ENCODE peak calls at places on chromosomes 16 and 17, in eight cellular contexts. One of them, this sample, is unnamed.

GRCh38 chr17:50922107-50922506 is 56.0 kb upstream of the TOB1 start:
- DNase-seq in mucosa of descending colon: no peak
- DNase-seq in stimulated activated CD8-positive, alpha-beta memory T cell treated with anti-CD3 and anti-CD28 coated beads, Interleukin-7, amount 100 ng/mL, for 1 hour: no peak
- DNase-seq in amniotic stem cell: no peak
- DNase-seq in midbrain: no peak
- DNase-seq in tibial nerve: no peak
- DNase-seq in activated CD4-positive, CD25-positive, alpha-beta regulatory T cell: no peak
- DNase-seq in esophagus muscularis mucosa: no peak
- DNase-seq in this sample: no peak

GRCh38 chr16:24962747-24963146 is 52.4 kb downstream of the ARHGAP17 start:
- DNase-seq in mucosa of descending colon: no peak
- DNase-seq in amniotic stem cell: no peak
- DNase-seq in stimulated activated CD8-positive, alpha-beta memory T cell treated with anti-CD3 and anti-CD28 coated beads, Interleukin-7, amount 100 ng/mL, for 1 hour: no peak
- DNase-seq in midbrain: no peak
- DNase-seq in esophagus muscularis mucosa: no peak
- DNase-seq in tibial nerve: no peak
- DNase-seq in activated CD4-positive, CD25-positive, alpha-beta regulatory T cell: no peak
- DNase-seq in this sample: no peak

GRCh38 chr16:22814330-22815105 is 556 bp downstream of the HS3ST2 start:
- DNase-seq in mucosa of descending colon: no peak
- DNase-seq in esophagus muscularis mucosa: no peak
- DNase-seq in tibial nerve: no peak
- DNase-seq in activated CD4-positive, CD25-positive, alpha-beta regulatory T cell: no peak
- DNase-seq in amniotic stem cell: no peak
- DNase-seq in midbrain: no peak
- DNase-seq in stimulated activated CD8-positive, alpha-beta memory T cell treated with anti-CD3 and anti-CD28 coated beads, Interleukin-7, amount 100 ng/mL, for 1 hour: no peak
- DNase-seq in this sample: no peak

GRCh38 chr17:2547176-2547575 is 35.5 kb upstream of the METTL16 start:
- DNase-seq in mucosa of descending colon: no peak
- DNase-seq in activated CD4-positive, CD25-positive, alpha-beta regulatory T cell: no peak
- DNase-seq in midbrain: no peak
- DNase-seq in stimulated activated CD8-positive, alpha-beta memory T cell treated with anti-CD3 and anti-CD28 coated beads, Interleukin-7, amount 100 ng/mL, for 1 hour: no peak
- DNase-seq in tibial nerve: no peak
- DNase-seq in esophagus muscularis mucosa: no peak
- DNase-seq in amniotic stem cell: no peak
- DNase-seq in this sample: no peak

GRCh38 chr17:78114831-78115723 is 13.5 kb downstream of the TMC6 start:
- DNase-seq in amniotic stem cell: no peak
- DNase-seq in mucosa of descending colon: no peak
- DNase-seq in esophagus muscularis mucosa: no peak
- DNase-seq in stimulated activated CD8-positive, alpha-beta memory T cell treated with anti-CD3 and anti-CD28 coated beads, Interleukin-7, amount 100 ng/mL, for 1 hour: no peak
- DNase-seq in activated CD4-positive, CD25-positive, alpha-beta regulatory T cell: no peak
- DNase-seq in tibial nerve: no peak
- DNase-seq in midbrain: peak; percentile 96
- DNase-seq in this sample: no peak

GRCh38 chr17:56887552-56888467 is 26.0 kb downstream of the TRIM25 start:
- DNase-seq in midbrain: no peak
- DNase-seq in esophagus muscularis mucosa: no peak
- DNase-seq in mucosa of descending colon: no peak
- DNase-seq in tibial nerve: no peak
- DNase-seq in amniotic stem cell: no peak
- DNase-seq in activated CD4-positive, CD25-positive, alpha-beta regulatory T cell: no peak
- DNase-seq in stimulated activated CD8-positive, alpha-beta memory T cell treated with anti-CD3 and anti-CD28 coated beads, Interleukin-7, amount 100 ng/mL, for 1 hour: no peak
- DNase-seq in this sample: no peak

GRCh38 chr17:39688475-39688835 is 598 bp upstream of the PGAP3 start:
- DNase-seq in mucosa of descending colon: peak; percentile 32
- DNase-seq in tibial nerve: no peak
- DNase-seq in midbrain: no peak
- DNase-seq in stimulated activated CD8-positive, alpha-beta memory T cell treated with anti-CD3 and anti-CD28 coated beads, Interleukin-7, amount 100 ng/mL, for 1 hour: no peak
- DNase-seq in activated CD4-positive, CD25-positive, alpha-beta regulatory T cell: no peak
- DNase-seq in esophagus muscularis mucosa: no peak
- DNase-seq in amniotic stem cell: no peak
- DNase-seq in this sample: no peak

GRCh38 chr16:27633721-27634120 is 83.8 kb downstream of the KATNIP start:
- DNase-seq in activated CD4-positive, CD25-positive, alpha-beta regulatory T cell: no peak
- DNase-seq in mucosa of descending colon: no peak
- DNase-seq in esophagus muscularis mucosa: no peak
- DNase-seq in tibial nerve: no peak
- DNase-seq in stimulated activated CD8-positive, alpha-beta memory T cell treated with anti-CD3 and anti-CD28 coated beads, Interleukin-7, amount 100 ng/mL, for 1 hour: no peak
- DNase-seq in midbrain: no peak
- DNase-seq in amniotic stem cell: no peak
- DNase-seq in this sample: no peak

GRCh38 chr16:9042943-9043680 is 48.3 kb upstream of the HAPSTR1 start:
- DNase-seq in midbrain: no peak
- DNase-seq in stimulated activated CD8-positive, alpha-beta memory T cell treated with anti-CD3 and anti-CD28 coated beads, Interleukin-7, amount 100 ng/mL, for 1 hour: no peak
- DNase-seq in activated CD4-positive, CD25-positive, alpha-beta regulatory T cell: no peak
- DNase-seq in esophagus muscularis mucosa: no peak
- DNase-seq in tibial nerve: no peak
- DNase-seq in amniotic stem cell: peak; percentile 61
- DNase-seq in mucosa of descending colon: no peak
- DNase-seq in this sample: no peak

GRCh38 chr17:75996665-75997590 is 3.7 kb upstream of the CDK3 start:
- DNase-seq in tibial nerve: no peak
- DNase-seq in midbrain: no peak
- DNase-seq in mucosa of descending colon: peak; percentile 88
- DNase-seq in activated CD4-positive, CD25-positive, alpha-beta regulatory T cell: no peak
- DNase-seq in stimulated activated CD8-positive, alpha-beta memory T cell treated with anti-CD3 and anti-CD28 coated beads, Interleukin-7, amount 100 ng/mL, for 1 hour: no peak
- DNase-seq in amniotic stem cell: no peak
- DNase-seq in esophagus muscularis mucosa: no peak
- DNase-seq in this sample: no peak

GRCh38 chr17:62705781-62706597 is 78.5 kb downstream of the MRC2 start:
- DNase-seq in mucosa of descending colon: no peak
- DNase-seq in midbrain: peak; percentile 84
- DNase-seq in activated CD4-positive, CD25-positive, alpha-beta regulatory T cell: no peak
- DNase-seq in esophagus muscularis mucosa: no peak
- DNase-seq in tibial nerve: no peak
- DNase-seq in amniotic stem cell: no peak
- DNase-seq in stimulated activated CD8-positive, alpha-beta memory T cell treated with anti-CD3 and anti-CD28 coated beads, Interleukin-7, amount 100 ng/mL, for 1 hour: no peak
- DNase-seq in this sample: no peak

GRCh38 chr16:23318639-23319038 is 16.5 kb downstream of the SCNN1B start:
- DNase-seq in amniotic stem cell: no peak
- DNase-seq in stimulated activated CD8-positive, alpha-beta memory T cell treated with anti-CD3 and anti-CD28 coated beads, Interleukin-7, amount 100 ng/mL, for 1 hour: no peak
- DNase-seq in tibial nerve: no peak
- DNase-seq in activated CD4-positive, CD25-positive, alpha-beta regulatory T cell: no peak
- DNase-seq in mucosa of descending colon: peak; percentile 55
- DNase-seq in esophagus muscularis mucosa: no peak
- DNase-seq in midbrain: no peak
- DNase-seq in this sample: no peak

GRCh38 chr17:3983945-3984484 is 19.8 kb upstream of the ATP2A3 start:
- DNase-seq in esophagus muscularis mucosa: no peak
- DNase-seq in midbrain: no peak
- DNase-seq in stimulated activated CD8-positive, alpha-beta memory T cell treated with anti-CD3 and anti-CD28 coated beads, Interleukin-7, amount 100 ng/mL, for 1 hour: no peak
- DNase-seq in activated CD4-positive, CD25-positive, alpha-beta regulatory T cell: no peak
- DNase-seq in tibial nerve: no peak
- DNase-seq in amniotic stem cell: no peak
- DNase-seq in mucosa of descending colon: no peak
- DNase-seq in this sample: no peak

GRCh38 chr16:87056083-87056482 is 261.1 kb downstream of the C16orf95 start:
- DNase-seq in tibial nerve: no peak
- DNase-seq in mucosa of descending colon: no peak
- DNase-seq in stimulated activated CD8-positive, alpha-beta memory T cell treated with anti-CD3 and anti-CD28 coated beads, Interleukin-7, amount 100 ng/mL, for 1 hour: no peak
- DNase-seq in esophagus muscularis mucosa: no peak
- DNase-seq in activated CD4-positive, CD25-positive, alpha-beta regulatory T cell: no peak
- DNase-seq in midbrain: no peak
- DNase-seq in amniotic stem cell: no peak
- DNase-seq in this sample: no peak

GRCh38 chr17:13346996-13347762 is 254.6 kb downstream of the HS3ST3A1 start:
- DNase-seq in mucosa of descending colon: no peak
- DNase-seq in amniotic stem cell: peak; percentile 29
- DNase-seq in tibial nerve: no peak
- DNase-seq in esophagus muscularis mucosa: no peak
- DNase-seq in midbrain: no peak
- DNase-seq in stimulated activated CD8-positive, alpha-beta memory T cell treated with anti-CD3 and anti-CD28 coated beads, Interleukin-7, amount 100 ng/mL, for 1 hour: no peak
- DNase-seq in activated CD4-positive, CD25-positive, alpha-beta regulatory T cell: no peak
- DNase-seq in this sample: no peak

GRCh38 chr17:66755101-66755943 is 79.6 kb upstream of the CACNG5 start:
- DNase-seq in amniotic stem cell: no peak
- DNase-seq in tibial nerve: no peak
- DNase-seq in esophagus muscularis mucosa: no peak
- DNase-seq in stimulated activated CD8-positive, alpha-beta memory T cell treated with anti-CD3 and anti-CD28 coated beads, Interleukin-7, amount 100 ng/mL, for 1 hour: no peak
- DNase-seq in midbrain: no peak
- DNase-seq in activated CD4-positive, CD25-positive, alpha-beta regulatory T cell: no peak
- DNase-seq in mucosa of descending colon: peak; percentile 39
- DNase-seq in this sample: no peak

GRCh38 chr17:55320594-55321506 is 56.1 kb downstream of the HLF start:
- DNase-seq in tibial nerve: no peak
- DNase-seq in midbrain: no peak
- DNase-seq in stimulated activated CD8-positive, alpha-beta memory T cell treated with anti-CD3 and anti-CD28 coated beads, Interleukin-7, amount 100 ng/mL, for 1 hour: no peak
- DNase-seq in mucosa of descending colon: no peak
- DNase-seq in activated CD4-positive, CD25-positive, alpha-beta regulatory T cell: no peak
- DNase-seq in amniotic stem cell: no peak
- DNase-seq in esophagus muscularis mucosa: no peak
- DNase-seq in this sample: no peak

GRCh38 chr16:14232106-14232890 is 161.2 kb downstream of the MRTFB start:
- DNase-seq in amniotic stem cell: no peak
- DNase-seq in tibial nerve: no peak
- DNase-seq in esophagus muscularis mucosa: no peak
- DNase-seq in activated CD4-positive, CD25-positive, alpha-beta regulatory T cell: no peak
- DNase-seq in mucosa of descending colon: no peak
- DNase-seq in stimulated activated CD8-positive, alpha-beta memory T cell treated with anti-CD3 and anti-CD28 coated beads, Interleukin-7, amount 100 ng/mL, for 1 hour: no peak
- DNase-seq in midbrain: no peak
- DNase-seq in this sample: no peak

GRCh38 chr16:851209-851810 is 50.8 kb upstream of the GNG13 start:
- DNase-seq in esophagus muscularis mucosa: no peak
- DNase-seq in tibial nerve: no peak
- DNase-seq in activated CD4-positive, CD25-positive, alpha-beta regulatory T cell: no peak
- DNase-seq in mucosa of descending colon: no peak
- DNase-seq in amniotic stem cell: no peak
- DNase-seq in midbrain: no peak
- DNase-seq in stimulated activated CD8-positive, alpha-beta memory T cell treated with anti-CD3 and anti-CD28 coated beads, Interleukin-7, amount 100 ng/mL, for 1 hour: no peak
- DNase-seq in this sample: no peak

GRCh38 chr17:6470751-6471521 is 26.7 kb downstream of the PIMREG start:
- DNase-seq in tibial nerve: no peak
- DNase-seq in mucosa of descending colon: no peak
- DNase-seq in stimulated activated CD8-positive, alpha-beta memory T cell treated with anti-CD3 and anti-CD28 coated beads, Interleukin-7, amount 100 ng/mL, for 1 hour: no peak
- DNase-seq in amniotic stem cell: no peak
- DNase-seq in midbrain: no peak
- DNase-seq in activated CD4-positive, CD25-positive, alpha-beta regulatory T cell: no peak
- DNase-seq in esophagus muscularis mucosa: no peak
- DNase-seq in this sample: no peak

GRCh38 chr17:5832886-5833285 is 237.3 kb upstream of the WSCD1 start:
- DNase-seq in stimulated activated CD8-positive, alpha-beta memory T cell treated with anti-CD3 and anti-CD28 coated beads, Interleukin-7, amount 100 ng/mL, for 1 hour: no peak
- DNase-seq in mucosa of descending colon: no peak
- DNase-seq in amniotic stem cell: no peak
- DNase-seq in esophagus muscularis mucosa: peak; percentile 12
- DNase-seq in activated CD4-positive, CD25-positive, alpha-beta regulatory T cell: no peak
- DNase-seq in tibial nerve: no peak
- DNase-seq in midbrain: no peak
- DNase-seq in this sample: no peak

GRCh38 chr17:31495049-31495885 is 103.8 kb downstream of the RAB11FIP4 start:
- DNase-seq in esophagus muscularis mucosa: no peak
- DNase-seq in activated CD4-positive, CD25-positive, alpha-beta regulatory T cell: no peak
- DNase-seq in midbrain: no peak
- DNase-seq in tibial nerve: no peak
- DNase-seq in amniotic stem cell: no peak
- DNase-seq in stimulated activated CD8-positive, alpha-beta memory T cell treated with anti-CD3 and anti-CD28 coated beads, Interleukin-7, amount 100 ng/mL, for 1 hour: no peak
- DNase-seq in mucosa of descending colon: peak; percentile 69
- DNase-seq in this sample: no peak

GRCh38 chr16:78307824-78308528 is 208.5 kb downstream of the WWOX start:
- DNase-seq in esophagus muscularis mucosa: no peak
- DNase-seq in tibial nerve: no peak
- DNase-seq in stimulated activated CD8-positive, alpha-beta memory T cell treated with anti-CD3 and anti-CD28 coated beads, Interleukin-7, amount 100 ng/mL, for 1 hour: no peak
- DNase-seq in midbrain: no peak
- DNase-seq in amniotic stem cell: no peak
- DNase-seq in mucosa of descending colon: no peak
- DNase-seq in activated CD4-positive, CD25-positive, alpha-beta regulatory T cell: no peak
- DNase-seq in this sample: no peak

GRCh38 chr16:51153275-51153991 is 2.4 kb upstream of the SALL1 start:
- DNase-seq in esophagus muscularis mucosa: no peak
- DNase-seq in midbrain: peak; percentile 48
- DNase-seq in amniotic stem cell: no peak
- DNase-seq in activated CD4-positive, CD25-positive, alpha-beta regulatory T cell: no peak
- DNase-seq in tibial nerve: no peak
- DNase-seq in stimulated activated CD8-positive, alpha-beta memory T cell treated with anti-CD3 and anti-CD28 coated beads, Interleukin-7, amount 100 ng/mL, for 1 hour: no peak
- DNase-seq in mucosa of descending colon: no peak
- DNase-seq in this sample: no peak

GRCh38 chr17:21215935-21216334 is 2.0 kb upstream of the TMEM11 start:
- DNase-seq in amniotic stem cell: no peak
- DNase-seq in mucosa of descending colon: no peak
- DNase-seq in activated CD4-positive, CD25-positive, alpha-beta regulatory T cell: no peak
- DNase-seq in tibial nerve: no peak
- DNase-seq in stimulated activated CD8-positive, alpha-beta memory T cell treated with anti-CD3 and anti-CD28 coated beads, Interleukin-7, amount 100 ng/mL, for 1 hour: no peak
- DNase-seq in esophagus muscularis mucosa: no peak
- DNase-seq in midbrain: no peak
- DNase-seq in this sample: no peak

GRCh38 chr17:30230596-30231125 is 4.8 kb downstream of the SLC6A4 start:
- DNase-seq in mucosa of descending colon: no peak
- DNase-seq in tibial nerve: no peak
- DNase-seq in esophagus muscularis mucosa: no peak
- DNase-seq in activated CD4-positive, CD25-positive, alpha-beta regulatory T cell: no peak
- DNase-seq in stimulated activated CD8-positive, alpha-beta memory T cell treated with anti-CD3 and anti-CD28 coated beads, Interleukin-7, amount 100 ng/mL, for 1 hour: no peak
- DNase-seq in midbrain: no peak
- DNase-seq in amniotic stem cell: no peak
- DNase-seq in this sample: no peak

GRCh38 chr17:2369551-2370210 is 31.2 kb downstream of the MNT start:
- DNase-seq in esophagus muscularis mucosa: no peak
- DNase-seq in tibial nerve: no peak
- DNase-seq in activated CD4-positive, CD25-positive, alpha-beta regulatory T cell: no peak
- DNase-seq in mucosa of descending colon: peak; percentile 21
- DNase-seq in midbrain: no peak
- DNase-seq in amniotic stem cell: no peak
- DNase-seq in stimulated activated CD8-positive, alpha-beta memory T cell treated with anti-CD3 and anti-CD28 coated beads, Interleukin-7, amount 100 ng/mL, for 1 hour: no peak
- DNase-seq in this sample: no peak

GRCh38 chr16:56424791-56425438 is 430 bp downstream of the AMFR start:
- DNase-seq in mucosa of descending colon: peak; percentile 73
- DNase-seq in esophagus muscularis mucosa: no peak
- DNase-seq in tibial nerve: peak; percentile 17
- DNase-seq in midbrain: no peak
- DNase-seq in activated CD4-positive, CD25-positive, alpha-beta regulatory T cell: peak; percentile 19
- DNase-seq in stimulated activated CD8-positive, alpha-beta memory T cell treated with anti-CD3 and anti-CD28 coated beads, Interleukin-7, amount 100 ng/mL, for 1 hour: no peak
- DNase-seq in amniotic stem cell: no peak
- DNase-seq in this sample: no peak

GRCh38 chr16:22006636-22007035 is 1.3 kb upstream of the MOSMO start:
- DNase-seq in mucosa of descending colon: no peak
- DNase-seq in stimulated activated CD8-positive, alpha-beta memory T cell treated with anti-CD3 and anti-CD28 coated beads, Interleukin-7, amount 100 ng/mL, for 1 hour: no peak
- DNase-seq in midbrain: no peak
- DNase-seq in tibial nerve: no peak
- DNase-seq in activated CD4-positive, CD25-positive, alpha-beta regulatory T cell: no peak
- DNase-seq in amniotic stem cell: no peak
- DNase-seq in esophagus muscularis mucosa: no peak
- DNase-seq in this sample: no peak

GRCh38 chr17:60554377-60554788 is 28.3 kb upstream of the APPBP2 start:
- DNase-seq in midbrain: no peak
- DNase-seq in mucosa of descending colon: no peak
- DNase-seq in stimulated activated CD8-positive, alpha-beta memory T cell treated with anti-CD3 and anti-CD28 coated beads, Interleukin-7, amount 100 ng/mL, for 1 hour: no peak
- DNase-seq in esophagus muscularis mucosa: no peak
- DNase-seq in tibial nerve: no peak
- DNase-seq in amniotic stem cell: no peak
- DNase-seq in activated CD4-positive, CD25-positive, alpha-beta regulatory T cell: no peak
- DNase-seq in this sample: no peak